ENCODE peak calls at places on chromosomes 7 and 10, in seven cellular contexts. F is NCI-H1092 treated with DMSO at 0.1 percent for 48 hours; O is stimulated activated CD4-positive, alpha-beta T cell treated with anti-CD3 and anti-CD28 coated beads, TNF-alpha, amount 100 ng/mL, for 1 hour; E is iris pigment epithelial cell; A is HTR-8/SVneo; Y is NCI-H187; N is NCI-H1105 treated with DMSO at 0.1 percent for 48 hours. P is an unnamed sample.

GRCh38 chr10:81920213-81920829 is 45.3 kb downstream of the NRG3 start:
- DNase-seq in N (no peak), O (no peak), F (no peak), E (no peak), A (no peak), Y (no peak), P (no peak)

GRCh38 chr10:70656489-70656888 is 15.8 kb upstream of the ADAMTS14 start:
- DNase-seq in Y (no peak), E (peak), A (peak), O (no peak), N (no peak), F (no peak), P (no peak)

GRCh38 chr10:96376483-96376882 is 17.7 kb upstream of the OPALIN start:
- DNase-seq in O (no peak), F (no peak), E (no peak), N (no peak), Y (no peak), A (no peak), P (no peak)

GRCh38 chr7:73515184-73515583 is 6.9 kb downstream of the BAZ1B start:
- DNase-seq in F (no peak), N (no peak), O (no peak), E (no peak), Y (no peak), A (no peak), P (no peak)

GRCh38 chr7:81725003-81725402 is 44.8 kb downstream of the HGF start:
- DNase-seq in N (no peak), Y (no peak), F (no peak), A (no peak), O (no peak), E (peak), P (no peak)

GRCh38 chr7:98733036-98733435 is 116.0 kb downstream of the NPTX2 start:
- DNase-seq in E (peak), Y (no peak), O (no peak), A (no peak), F (peak), N (peak), P (no peak)

GRCh38 chr7:7829667-7830066 is 111.3 kb upstream of the RPA3 start:
- DNase-seq in N (peak), A (no peak), O (no peak), F (no peak), E (peak), Y (no peak), P (no peak)

GRCh38 chr7:45584261-45585210 is 10.4 kb downstream of the ADCY1 start:
- DNase-seq in N (no peak), F (no peak), A (no peak), O (no peak), E (no peak), Y (no peak), P (no peak)

GRCh38 chr10:112374724-112375541 is 1.0 kb downstream of the ACSL5 start:
- DNase-seq in N (no peak), F (no peak), Y (no peak), A (no peak), E (peak), O (no peak), P (no peak)

GRCh38 chr10:44993226-44993921 is 7.3 kb upstream of the ZNF22 start:
- DNase-seq in O (no peak), Y (no peak), A (no peak), N (no peak), E (no peak), F (no peak), P (no peak)

GRCh38 chr7:142567201-142567600 is 182.1 kb upstream of the PRSS1 start:
- DNase-seq in A (no peak), F (no peak), N (no peak), O (no peak), Y (no peak), E (no peak), P (no peak)

GRCh38 chr7:48042216-48042615 is 6.9 kb downstream of the C7orf57 start:
- DNase-seq in E (peak), A (peak), F (no peak), Y (no peak), N (no peak), O (no peak), P (no peak)

GRCh38 chr7:138981332-138982203 is at the start of gene KIAA1549:
- DNase-seq in F (peak), A (peak), N (peak), E (peak), O (peak), Y (no peak), P (peak)

GRCh38 chr10:112775347-112775746 is 174.7 kb upstream of the TCF7L2 start:
- DNase-seq in E (peak), F (peak), N (no peak), A (no peak), O (no peak), Y (no peak), P (no peak)

GRCh38 chr10:48506147-48506917 is 98.5 kb downstream of the ARHGAP22 start:
- DNase-seq in O (no peak), F (no peak), Y (no peak), A (peak), N (no peak), E (peak), P (no peak)

GRCh38 chr10:99782447-99783286 is at the start of gene ABCC2:
- DNase-seq in F (no peak), E (no peak), A (no peak), N (no peak), O (no peak), Y (no peak), P (no peak)

GRCh38 chr10:127943336-127943910 is 36.5 kb downstream of the PTPRE start:
- DNase-seq in E (no peak), O (no peak), A (no peak), F (no peak), N (no peak), Y (no peak), P (no peak)

GRCh38 chr10:97640868-97641811 is 669 bp downstream of the PI4K2A start:
- DNase-seq in F (no peak), E (peak), A (no peak), O (no peak), N (no peak), Y (no peak), P (peak)

GRCh38 chr7:55260171-55260570 is 105.0 kb upstream of the LANCL2 start:
- DNase-seq in F (no peak), A (no peak), O (no peak), Y (no peak), N (no peak), E (no peak), P (no peak)